ENCODE peak calls at places on chromosomes 7 and 10, in ten cellular contexts. One of them, this sample, is unnamed.

GRCh38 chr10:95209509-95210127 is 15.6 kb downstream of the ACSM6 start:
- DNase-seq in B cell: no peak
- DNase-seq in lung: no peak
- DNase-seq in kidney glomerular epithelial cell: no peak
- DNase-seq in Ammon's horn: no peak
- DNase-seq in NCI-H345: no peak
- DNase-seq in fibroblast of the aortic adventitia: no peak
- DNase-seq in naive thymus-derived CD8-positive, alpha-beta T cell: no peak
- DNase-seq in stimulated activated CD4-positive, alpha-beta T cell treated with anti-CD3 and anti-CD28 coated beads, Interleukin-4, amount 100 ng/mL, for 24 hours: no peak
- DNase-seq in effector CD4-positive, alpha-beta T cell: no peak
- DNase-seq in this sample: no peak

GRCh38 chr7:47573758-47574472 is 8.0 kb downstream of the TNS3 start:
- DNase-seq in fibroblast of the aortic adventitia: peak
- DNase-seq in effector CD4-positive, alpha-beta T cell: no peak
- DNase-seq in naive thymus-derived CD8-positive, alpha-beta T cell: no peak
- DNase-seq in kidney glomerular epithelial cell: peak
- DNase-seq in NCI-H345: no peak
- DNase-seq in Ammon's horn: no peak
- DNase-seq in B cell: no peak
- DNase-seq in lung: no peak
- DNase-seq in stimulated activated CD4-positive, alpha-beta T cell treated with anti-CD3 and anti-CD28 coated beads, Interleukin-4, amount 100 ng/mL, for 24 hours: no peak
- DNase-seq in this sample: no peak

GRCh38 chr10:59880976-59881510 is 25.3 kb downstream of the CCDC6 start:
- DNase-seq in lung: no peak
- DNase-seq in fibroblast of the aortic adventitia: no peak
- DNase-seq in naive thymus-derived CD8-positive, alpha-beta T cell: no peak
- DNase-seq in stimulated activated CD4-positive, alpha-beta T cell treated with anti-CD3 and anti-CD28 coated beads, Interleukin-4, amount 100 ng/mL, for 24 hours: peak
- DNase-seq in Ammon's horn: no peak
- DNase-seq in effector CD4-positive, alpha-beta T cell: no peak
- DNase-seq in kidney glomerular epithelial cell: no peak
- DNase-seq in NCI-H345: no peak
- DNase-seq in B cell: no peak
- DNase-seq in this sample: peak

GRCh38 chr7:123876557-123877256 is 31.7 kb downstream of the HYAL4 start:
- DNase-seq in B cell: no peak
- DNase-seq in kidney glomerular epithelial cell: no peak
- DNase-seq in lung: no peak
- DNase-seq in stimulated activated CD4-positive, alpha-beta T cell treated with anti-CD3 and anti-CD28 coated beads, Interleukin-4, amount 100 ng/mL, for 24 hours: no peak
- DNase-seq in naive thymus-derived CD8-positive, alpha-beta T cell: no peak
- DNase-seq in NCI-H345: no peak
- DNase-seq in Ammon's horn: no peak
- DNase-seq in fibroblast of the aortic adventitia: no peak
- DNase-seq in effector CD4-positive, alpha-beta T cell: no peak
- DNase-seq in this sample: no peak

GRCh38 chr7:18087687-18088078 is 60.0 kb upstream of the PRPS1L1 start:
- DNase-seq in Ammon's horn: peak
- DNase-seq in effector CD4-positive, alpha-beta T cell: no peak
- DNase-seq in naive thymus-derived CD8-positive, alpha-beta T cell: no peak
- DNase-seq in NCI-H345: peak
- DNase-seq in lung: no peak
- DNase-seq in fibroblast of the aortic adventitia: no peak
- DNase-seq in B cell: no peak
- DNase-seq in kidney glomerular epithelial cell: no peak
- DNase-seq in stimulated activated CD4-positive, alpha-beta T cell treated with anti-CD3 and anti-CD28 coated beads, Interleukin-4, amount 100 ng/mL, for 24 hours: no peak
- DNase-seq in this sample: no peak

GRCh38 chr7:91287685-91288084 is 23.5 kb downstream of the FZD1 start:
- DNase-seq in Ammon's horn: no peak
- DNase-seq in naive thymus-derived CD8-positive, alpha-beta T cell: no peak
- DNase-seq in NCI-H345: no peak
- DNase-seq in fibroblast of the aortic adventitia: peak
- DNase-seq in lung: no peak
- DNase-seq in kidney glomerular epithelial cell: peak
- DNase-seq in stimulated activated CD4-positive, alpha-beta T cell treated with anti-CD3 and anti-CD28 coated beads, Interleukin-4, amount 100 ng/mL, for 24 hours: no peak
- DNase-seq in B cell: no peak
- DNase-seq in effector CD4-positive, alpha-beta T cell: no peak
- DNase-seq in this sample: no peak

GRCh38 chr10:78335691-78336401 is 302.2 kb downstream of the RPS24 start:
- DNase-seq in NCI-H345: no peak
- DNase-seq in fibroblast of the aortic adventitia: peak
- DNase-seq in kidney glomerular epithelial cell: peak
- DNase-seq in Ammon's horn: peak
- DNase-seq in naive thymus-derived CD8-positive, alpha-beta T cell: no peak
- DNase-seq in effector CD4-positive, alpha-beta T cell: no peak
- DNase-seq in stimulated activated CD4-positive, alpha-beta T cell treated with anti-CD3 and anti-CD28 coated beads, Interleukin-4, amount 100 ng/mL, for 24 hours: no peak
- DNase-seq in lung: no peak
- DNase-seq in B cell: no peak
- DNase-seq in this sample: no peak

GRCh38 chr10:102450124-102450373 is 1.3 kb downstream of the C10orf95 start:
- DNase-seq in NCI-H345: no peak
- DNase-seq in lung: no peak
- DNase-seq in effector CD4-positive, alpha-beta T cell: no peak
- DNase-seq in B cell: no peak
- DNase-seq in fibroblast of the aortic adventitia: no peak
- DNase-seq in stimulated activated CD4-positive, alpha-beta T cell treated with anti-CD3 and anti-CD28 coated beads, Interleukin-4, amount 100 ng/mL, for 24 hours: no peak
- DNase-seq in kidney glomerular epithelial cell: no peak
- DNase-seq in Ammon's horn: peak
- DNase-seq in naive thymus-derived CD8-positive, alpha-beta T cell: no peak
- DNase-seq in this sample: no peak

GRCh38 chr7:34075976-34076375 is 170.6 kb downstream of the BMPER start:
- DNase-seq in effector CD4-positive, alpha-beta T cell: no peak
- DNase-seq in stimulated activated CD4-positive, alpha-beta T cell treated with anti-CD3 and anti-CD28 coated beads, Interleukin-4, amount 100 ng/mL, for 24 hours: no peak
- DNase-seq in NCI-H345: no peak
- DNase-seq in naive thymus-derived CD8-positive, alpha-beta T cell: no peak
- DNase-seq in lung: no peak
- DNase-seq in B cell: no peak
- DNase-seq in kidney glomerular epithelial cell: no peak
- DNase-seq in fibroblast of the aortic adventitia: peak
- DNase-seq in Ammon's horn: no peak
- DNase-seq in this sample: no peak

GRCh38 chr7:44288381-44288685 is 37.1 kb downstream of the CAMK2B start:
- DNase-seq in fibroblast of the aortic adventitia: no peak
- DNase-seq in Ammon's horn: no peak
- DNase-seq in B cell: no peak
- DNase-seq in naive thymus-derived CD8-positive, alpha-beta T cell: peak
- DNase-seq in lung: no peak
- DNase-seq in stimulated activated CD4-positive, alpha-beta T cell treated with anti-CD3 and anti-CD28 coated beads, Interleukin-4, amount 100 ng/mL, for 24 hours: no peak
- DNase-seq in effector CD4-positive, alpha-beta T cell: no peak
- DNase-seq in kidney glomerular epithelial cell: no peak
- DNase-seq in NCI-H345: no peak
- DNase-seq in this sample: no peak

GRCh38 chr7:112135815-112136706 is 70.1 kb downstream of the DOCK4 start:
- DNase-seq in B cell: no peak
- DNase-seq in lung: no peak
- DNase-seq in stimulated activated CD4-positive, alpha-beta T cell treated with anti-CD3 and anti-CD28 coated beads, Interleukin-4, amount 100 ng/mL, for 24 hours: no peak
- DNase-seq in Ammon's horn: no peak
- DNase-seq in fibroblast of the aortic adventitia: no peak
- DNase-seq in kidney glomerular epithelial cell: peak
- DNase-seq in effector CD4-positive, alpha-beta T cell: no peak
- DNase-seq in NCI-H345: no peak
- DNase-seq in naive thymus-derived CD8-positive, alpha-beta T cell: no peak
- DNase-seq in this sample: no peak

GRCh38 chr7:137408096-137408495 is 64.6 kb upstream of the PTN start:
- DNase-seq in naive thymus-derived CD8-positive, alpha-beta T cell: no peak
- DNase-seq in stimulated activated CD4-positive, alpha-beta T cell treated with anti-CD3 and anti-CD28 coated beads, Interleukin-4, amount 100 ng/mL, for 24 hours: no peak
- DNase-seq in Ammon's horn: no peak
- DNase-seq in fibroblast of the aortic adventitia: no peak
- DNase-seq in kidney glomerular epithelial cell: no peak
- DNase-seq in NCI-H345: no peak
- DNase-seq in effector CD4-positive, alpha-beta T cell: no peak
- DNase-seq in B cell: no peak
- DNase-seq in lung: no peak
- DNase-seq in this sample: no peak